ENCODE peak calls at places on chromosomes 16 and 17, in four cellular contexts. L is brain microvascular endothelial cell, T is AG10803, Q is endodermal cell. Y is an unnamed sample.

GRCh38 chr17:33526753-33527152 is 233.7 kb upstream of the ASIC2 start:
- DNase-seq in L (no peak), T (no peak), Q (no peak), Y (no peak)

GRCh38 chr16:29806641-29807425 is 504 bp downstream of the MAZ start:
- DNase-seq in Q (peak; percentile 91), L (no peak), T (no peak), Y (no peak)

GRCh38 chr16:54026456-54026855 is 260.1 kb downstream of the IRX3 start:
- DNase-seq in L (no peak), T (peak; percentile 8), Q (no peak), Y (no peak)

GRCh38 chr17:46046957-46047356 is 47.9 kb downstream of the STH start:
- DNase-seq in Q (no peak), T (peak; percentile 25), L (no peak), Y (no peak)

GRCh38 chr16:17565605-17566004 is 94.8 kb upstream of the XYLT1 start:
- DNase-seq in Q (no peak), T (no peak), L (no peak), Y (no peak)

GRCh38 chr17:2282297-2282873 is 21.2 kb downstream of the SMG6 start:
- DNase-seq in Q (peak; percentile 67), T (peak; percentile 93), L (peak; percentile 48), Y (no peak)

GRCh38 chr16:48597563-48598392 is 12.2 kb downstream of the N4BP1 start:
- DNase-seq in T (peak; percentile 66), Q (no peak), L (no peak), Y (no peak)

GRCh38 chr16:58306327-58306726 is 11.5 kb upstream of the PRSS54 start:
- DNase-seq in Q (peak; percentile 58), L (peak; percentile 43), T (peak; percentile 19), Y (peak; percentile 22)

GRCh38 chr16:84950906-84951305 is 60.4 kb downstream of the ZDHHC7 start:
- DNase-seq in Q (peak; percentile 69), L (no peak), T (no peak), Y (no peak)

GRCh38 chr17:40298726-40299125 is 10.3 kb upstream of the RARA start:
- DNase-seq in L (peak; percentile 20), T (peak; percentile 86), Q (no peak), Y (no peak)

GRCh38 chr17:70111201-70111600 is 36.2 kb downstream of the KCNJ16 start:
- DNase-seq in Q (no peak), T (no peak), L (no peak), Y (no peak)

GRCh38 chr17:55167024-55167721 is 97.6 kb upstream of the HLF start:
- DNase-seq in T (no peak), Q (no peak), L (no peak), Y (no peak)

GRCh38 chr17:7943291-7943690 is 11.3 kb downstream of the CNTROB start:
- DNase-seq in Q (no peak), L (no peak), T (no peak), Y (no peak)

GRCh38 chr17:43416998-43417891 is 18.5 kb downstream of the ARL4D start:
- DNase-seq in Q (no peak), T (peak; percentile 77), L (no peak), Y (no peak)

GRCh38 chr17:9174779-9175574 is 153.7 kb downstream of the NTN1 start:
- DNase-seq in L (no peak), Q (no peak), T (no peak), Y (no peak)

GRCh38 chr16:3138342-3138741 is 3.5 kb downstream of the ZNF213 start:
- DNase-seq in L (no peak), Q (no peak), T (no peak), Y (no peak)

GRCh38 chr16:3137267-3137666 is 2.4 kb downstream of the ZNF213 start:
- DNase-seq in T (no peak), Q (no peak), L (no peak), Y (no peak)

GRCh38 chr16:3131755-3132377 is 3.0 kb upstream of the ZNF213 start:
- DNase-seq in Q (peak; percentile 90), L (peak; percentile 28), T (no peak), Y (no peak)

GRCh38 chr16:3134338-3135119 is at the start of gene ZNF213:
- DNase-seq in Q (peak; percentile 98), L (peak; percentile 98), T (peak; percentile 97), Y (peak; percentile 95)

GRCh38 chr16:3135120-3135715 is 389 bp downstream of the ZNF213 start:
- DNase-seq in L (no peak), Q (no peak), T (no peak), Y (no peak)
- TF ChIP-seq CTCF in L (no peak), Q (no peak), T (no peak), Y (no peak)

DNA sequence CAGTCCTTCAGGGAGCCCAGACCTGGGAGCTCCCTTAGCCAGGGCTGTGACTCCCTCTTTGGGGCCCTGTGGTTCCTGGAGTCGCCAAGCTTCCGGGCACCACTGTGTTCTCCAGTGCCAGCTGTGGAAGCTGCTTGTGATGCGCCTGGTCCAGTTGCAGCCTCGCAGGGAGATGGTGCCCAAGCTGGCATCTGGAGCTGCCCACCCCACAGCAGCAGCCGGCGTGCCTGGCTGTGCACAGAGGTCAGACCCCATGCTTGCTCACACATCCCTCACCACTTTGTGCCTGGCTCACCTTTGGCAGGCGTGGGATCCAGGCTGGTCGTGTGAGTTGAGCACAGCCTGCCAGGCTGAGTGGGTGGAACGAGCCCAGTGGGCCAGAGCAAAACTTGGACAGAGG is 18.2 kb downstream of the RHOT1 start:
- DNase-seq in Q (no peak), T (no peak), L (no peak), Y (no peak)
- H3K4me3 ChIP-seq in Q (no peak overlapping the region), T (no peak overlapping the region), L (no peak overlapping the region), Y (no peak overlapping the region)

GRCh38 chr17:81256616-81257015 is 17.5 kb downstream of the NDUFAF8 start:
- DNase-seq in L (peak; percentile 7), T (peak; percentile 19), Q (no peak), Y (no peak)

GRCh38 chr17:81257533-81257932 is 18.4 kb downstream of the NDUFAF8 start:
- DNase-seq in L (no peak), T (no peak), Q (no peak), Y (no peak)

GRCh38 chr17:81253358-81254131 is 14.4 kb downstream of the NDUFAF8 start:
- DNase-seq in T (peak; percentile 23), Q (peak; percentile 85), L (peak; percentile 27), Y (no peak)

GRCh38 chr17:81252336-81253329 is 13.5 kb downstream of the NDUFAF8 start:
- DNase-seq in L (no peak), T (no peak), Q (no peak), Y (no peak)

GRCh38 chr17:81254955-81255717 is 16.0 kb downstream of the NDUFAF8 start:
- DNase-seq in L (peak; percentile 46), Q (peak; percentile 93), T (peak; percentile 74), Y (peak; percentile 94)
- TF ChIP-seq CTCF in L (peak; percentile 81), Q (peak; percentile 63), T (peak; percentile 69), Y (peak; percentile 72)

GRCh38 chr16:70527315-70527996 is 3.8 kb downstream of the SF3B3 start:
- DNase-seq in Q (no peak), L (no peak), T (no peak), Y (no peak)
- H3K4me3 ChIP-seq in Q (peak overlapping the region; percentile 100), L (no peak overlapping the region), T (no peak overlapping the region), Y (no peak overlapping the region)

GRCh38 chr17:31506517-31506916 is 115.0 kb downstream of the RAB11FIP4 start:
- DNase-seq in Q (no peak), T (no peak), L (no peak), Y (no peak)

GRCh38 chr17:31509805-31510177 is 118.3 kb downstream of the RAB11FIP4 start:
- DNase-seq in Q (no peak), T (no peak), L (no peak), Y (no peak)

GRCh38 chr17:31510273-31511175 is 119.0 kb downstream of the RAB11FIP4 start:
- DNase-seq in Q (no peak), T (no peak), L (no peak), Y (no peak)

GRCh38 chr17:31509095-31509804 is 117.8 kb downstream of the RAB11FIP4 start:
- DNase-seq in L (no peak), Q (no peak), T (no peak), Y (no peak)

GRCh38 chr17:31508310-31509094 is 117.0 kb downstream of the RAB11FIP4 start:
- DNase-seq in T (no peak), L (no peak), Q (peak; percentile 86), Y (no peak)
- TF ChIP-seq CTCF in T (peak; percentile 18), L (peak; percentile 55), Q (peak; percentile 73), Y (no peak)

DNA sequence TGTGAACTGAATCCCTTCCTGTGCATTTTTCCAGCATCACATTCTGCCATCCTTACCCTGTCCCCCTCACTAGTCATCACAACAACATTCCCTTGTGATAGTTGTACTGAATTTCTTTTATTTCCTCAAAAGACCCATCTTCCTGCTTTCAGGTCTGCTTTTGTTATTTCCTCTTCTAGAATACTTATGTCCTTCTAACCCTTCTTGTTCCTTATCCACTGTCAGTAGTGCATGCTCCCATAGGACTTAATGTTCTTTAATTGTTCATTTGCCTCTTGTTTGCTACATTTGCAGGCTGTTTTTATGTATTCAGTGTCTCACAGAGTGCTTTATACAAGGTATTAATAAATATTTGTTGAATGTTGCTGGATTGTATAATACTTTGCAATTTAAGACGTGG is 73.0 kb downstream of the BCAS3 start:
- DNase-seq in L (no peak), Q (no peak), T (no peak), Y (no peak)
- H3K4me3 ChIP-seq in L (no peak overlapping the region), Q (no peak overlapping the region), T (no peak overlapping the region), Y (no peak overlapping the region)

GRCh38 chr17:57362797-57363556 is 106.7 kb downstream of the MSI2 start:
- DNase-seq in T (no peak), Q (no peak), L (no peak), Y (no peak)
- TF ChIP-seq CTCF in T (no peak), Q (no peak), L (no peak), Y (no peak)

GRCh38 chr16:75147968-75148310 is 385 bp upstream of the ZFP1 start:
- DNase-seq in Q (no peak), L (no peak), T (no peak), Y (no peak)
- H3K4me3 ChIP-seq in Q (peak overlapping the region; percentile 99), L (peak overlapping the region; percentile 91), T (peak overlapping the region; percentile 27), Y (peak overlapping the region; percentile 86)

GRCh38 chr16:4058386-4058785 is 57.9 kb downstream of the ADCY9 start:
- DNase-seq in T (no peak), Q (no peak), L (no peak), Y (no peak)

GRCh38 chr16:4062212-4062802 is 53.9 kb downstream of the ADCY9 start:
- DNase-seq in T (no peak), Q (no peak), L (no peak), Y (no peak)

GRCh38 chr16:4057439-4057877 is 58.8 kb downstream of the ADCY9 start:
- DNase-seq in T (peak; percentile 73), L (no peak), Q (no peak), Y (no peak)

GRCh38 chr16:4059969-4060368 is 56.3 kb downstream of the ADCY9 start:
- DNase-seq in Q (no peak), L (no peak), T (no peak), Y (no peak)

GRCh38 chr16:4060823-4061222 is 55.4 kb downstream of the ADCY9 start:
- DNase-seq in L (no peak), Q (no peak), T (no peak), Y (no peak)
- TF ChIP-seq CTCF in L (no peak), Q (no peak), T (no peak), Y (no peak)

Y was measured in LNCaP clone FGC.